ENCODE peak calls at places on chromosomes 2 and 18, in eight cellular contexts. I is IMR-90; T is COR-L47; J is thoracic aorta; C is AG08395; Q is activated naive CD4-positive, alpha-beta T cell treated with anti-CD3 and anti-CD28 coated beads, Interleukin-2, amount 10 ng/mL, durations not matched to agents 7 days and 5 days; Z is NCI-H460; S is lower leg skin. N is an unnamed sample.

GRCh38 chr2:177246000-177246399 is 18.5 kb downstream of the NFE2L2 start:
- DNase-seq in I (no peak), T (no peak), J (no peak), C (no peak), Q (no peak), Z (no peak), S (peak; percentile 67), N (no peak)

GRCh38 chr2:60313470-60314172 is 239.8 kb downstream of the BCL11A start:
- DNase-seq in I (no peak), T (no peak), J (no peak), C (no peak), Q (no peak), Z (no peak), S (no peak), N (no peak)

GRCh38 chr2:211534655-211535054 is 978.3 kb downstream of the CPS1 start:
- DNase-seq in I (no peak), T (peak; percentile 88), J (no peak), C (no peak), Q (no peak), Z (no peak), S (no peak), N (no peak)

GRCh38 chr18:77005651-77006195 is 126.9 kb downstream of the MBP start:
- DNase-seq in I (no peak), T (no peak), J (no peak), C (no peak), Q (no peak), Z (no peak), S (peak; percentile 73), N (no peak)

GRCh38 chr18:8324343-8325065 is 284.7 kb upstream of the RAB12 start:
- DNase-seq in I (no peak), T (no peak), J (no peak), C (no peak), Q (no peak), Z (no peak), S (no peak), N (no peak)

GRCh38 chr2:168343586-168343985 is 96.2 kb upstream of the STK39 start:
- DNase-seq in I (peak; percentile 41), T (no peak), J (no peak), C (peak; percentile 71), Q (no peak), Z (no peak), S (no peak), N (no peak)

GRCh38 chr2:149466635-149467034 is 120.9 kb downstream of the MMADHC start:
- DNase-seq in I (peak; percentile 4), T (no peak), J (no peak), C (no peak), Q (no peak), Z (no peak), S (no peak), N (no peak)

GRCh38 chr2:27262379-27263286 is at the start of gene SLC30A3:
- DNase-seq in I (no peak), T (peak; percentile 41), J (no peak), C (peak; percentile 81), Q (peak; percentile 87), Z (peak; percentile 52), S (peak; percentile 92), N (peak; percentile 35)

GRCh38 chr2:102703748-102704147 is 58.1 kb upstream of the TMEM182 start:
- DNase-seq in I (peak; percentile 5), T (peak; percentile 43), J (no peak), C (peak; percentile 46), Q (peak; percentile 24), Z (peak; percentile 41), S (no peak), N (no peak)

GRCh38 chr2:85935746-85936208 is 47.0 kb upstream of the ST3GAL5 start:
- DNase-seq in I (peak; percentile 71), T (no peak), J (no peak), C (peak; percentile 50), Q (no peak), Z (peak; percentile 76), S (no peak), N (no peak)

GRCh38 chr18:76801567-76802505 is 20.5 kb upstream of the ZNF236 start:
- DNase-seq in I (peak; percentile 35), T (peak; percentile 36), J (no peak), C (peak; percentile 85), Q (peak; percentile 56), Z (no peak), S (peak; percentile 91), N (no peak)

GRCh38 chr2:74917702-74918619 is 40.5 kb upstream of the POLE4 start:
- DNase-seq in I (peak; percentile 96), T (no peak), J (no peak), C (peak; percentile 79), Q (no peak), Z (no peak), S (no peak), N (no peak)